ENCODE peak calls at places on chromosomes 7 and 10, in nine cellular contexts. C is pancreas, U is mammary epithelial cell, B is left ventricle myocardium inferior, S is uterus, K is transverse colon, J is IMR-90, A is heart right ventricle, F is OCI-LY7. N is an unnamed sample.

GRCh38 chr7:51224811-51225581 is 91.6 kb downstream of the COBL start:
- DNase-seq in J (no peak), S (no peak), U (peak; percentile 48), A (no peak), B (no peak), K (peak; percentile 85), C (peak; percentile 82), F (no peak), N (no peak)

GRCh38 chr7:147485660-147486210 is 1104.8 kb upstream of the C7orf33 start:
- DNase-seq in J (no peak), A (no peak), F (no peak), K (no peak), U (no peak), B (no peak), S (no peak), C (no peak), N (no peak)

GRCh38 chr7:105691692-105692564 is 110.6 kb upstream of the EFCAB10 start:
- DNase-seq in S (peak; percentile 66), F (peak; percentile 28), C (peak; percentile 80), K (peak; percentile 62), U (peak; percentile 54), J (peak; percentile 88), B (peak; percentile 34), A (peak; percentile 50), N (peak; percentile 71)

GRCh38 chr7:149826344-149827088 is 11.7 kb upstream of the ZNF862 start:
- DNase-seq in B (no peak), S (no peak), U (no peak), A (no peak), C (peak; percentile 65), K (no peak), J (no peak), F (no peak), N (no peak)

GRCh38 chr10:13227031-13227430 is 7.1 kb downstream of the UCMA start:
- DNase-seq in U (no peak), B (no peak), F (no peak), S (no peak), J (no peak), K (no peak), C (no peak), A (no peak), N (no peak)

GRCh38 chr7:3149961-3150516 is 106.4 kb upstream of the CARD11 start:
- DNase-seq in B (no peak), J (no peak), U (peak; percentile 4), A (no peak), C (no peak), K (no peak), S (no peak), F (peak; percentile 36), N (no peak)

GRCh38 chr10:112898540-112899395 is 51.3 kb upstream of the TCF7L2 start:
- DNase-seq in K (peak; percentile 71), A (peak; percentile 6), S (no peak), J (peak; percentile 80), F (no peak), U (no peak), B (no peak), C (peak; percentile 53), N (peak; percentile 77)

GRCh38 chr7:150788474-150789269 is 11.5 kb downstream of the TMEM176B start:
- DNase-seq in F (no peak), K (peak; percentile 29), J (peak; percentile 44), C (no peak), A (peak; percentile 83), B (peak; percentile 59), U (no peak), S (peak; percentile 44), N (no peak)

GRCh38 chr10:92573091-92573797 is 649 bp downstream of the IDE start:
- DNase-seq in A (peak; percentile 5), U (peak; percentile 46), F (peak; percentile 40), K (peak; percentile 38), B (no peak), S (peak; percentile 24), C (peak; percentile 54), J (peak; percentile 36), N (peak; percentile 47)

GRCh38 chr10:99395750-99396445 is 34.5 kb downstream of the GOT1 start:
- DNase-seq in F (no peak), B (no peak), C (no peak), K (no peak), S (no peak), U (peak; percentile 82), A (no peak), J (peak; percentile 83), N (peak; percentile 89)

GRCh38 chr10:99394761-99395386 is 35.5 kb downstream of the GOT1 start:
- DNase-seq in J (no peak), F (no peak), S (no peak), C (no peak), K (no peak), U (peak; percentile 46), B (no peak), A (no peak), N (no peak)

GRCh38 chr10:99393036-99393435 is 37.4 kb downstream of the GOT1 start:
- DNase-seq in K (no peak), S (no peak), B (no peak), U (no peak), F (no peak), J (peak; percentile 11), A (no peak), C (no peak), N (no peak)

GRCh38 chr10:99394256-99394655 is 36.2 kb downstream of the GOT1 start:
- DNase-seq in S (no peak), A (no peak), C (no peak), B (no peak), U (peak; percentile 75), K (no peak), J (no peak), F (no peak), N (no peak)

GRCh38 chr10:99393683-99394082 is 36.7 kb downstream of the GOT1 start:
- DNase-seq in B (no peak), K (no peak), A (no peak), U (no peak), J (no peak), S (no peak), F (no peak), C (no peak), N (no peak)
- H3K4me1 ChIP-seq in B (peaks cover 65% of the 10 kb centered on the region), K (no peaks in the 10 kb centered on the region), A (peaks cover 15% of the 10 kb centered on the region), U (peaks cover 56% of the 10 kb centered on the region), J (peaks cover 12% of the 10 kb centered on the region), S (no peaks in the 10 kb centered on the region), F (no peaks in the 10 kb centered on the region), C (no peaks in the 10 kb centered on the region), N (peaks cover 8% of the 10 kb centered on the region)

DNA sequence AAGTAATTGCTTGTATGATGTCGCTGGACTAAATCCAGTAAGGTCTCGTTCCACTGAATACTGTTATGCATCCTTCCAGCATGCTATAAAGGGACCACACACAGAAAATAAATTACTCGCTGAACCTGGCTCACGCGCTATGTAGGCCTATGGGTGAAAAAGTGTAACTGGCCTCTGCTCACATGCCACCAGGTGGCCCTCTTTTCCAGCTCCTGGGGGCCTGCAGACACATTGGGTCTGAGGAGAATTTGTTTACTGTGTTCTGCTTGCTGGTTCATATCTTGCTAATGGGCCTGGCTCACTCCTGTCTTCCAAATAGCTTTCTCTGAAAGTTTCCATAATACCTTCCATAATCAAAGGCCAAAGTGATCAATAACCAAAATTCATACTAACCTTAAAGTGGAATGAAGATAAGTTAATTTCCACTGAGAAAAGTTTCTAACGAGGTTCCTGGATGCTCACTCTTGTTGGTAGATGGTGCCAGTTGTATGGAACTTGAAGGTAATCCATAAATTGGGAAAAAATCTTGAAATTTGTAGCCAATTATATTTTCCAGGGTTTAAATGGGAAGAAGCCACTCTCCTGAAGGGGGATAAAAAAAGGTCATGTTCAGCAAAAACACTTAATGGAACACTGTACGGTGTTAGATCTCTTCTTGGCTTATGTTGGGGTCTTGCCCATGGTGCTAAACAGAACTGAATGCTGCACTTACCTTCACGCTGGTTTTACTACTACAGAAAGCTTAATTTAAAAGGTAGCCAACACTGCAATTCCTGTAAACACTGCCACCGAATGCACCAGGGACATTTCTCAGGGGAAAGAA is 27.0 kb upstream of the ZPBP start:
- DNase-seq in K (no peak), A (no peak), C (no peak), B (no peak), F (peak; percentile 80), U (no peak), J (no peak), S (no peak), N (no peak)
- TF ChIP-seq CTCF in K (no peak), A (no peak), C (no peak), B (no peak), F (peak; percentile 97), U (no peak), J (no peak), S (no peak), N (no peak)

DNA sequence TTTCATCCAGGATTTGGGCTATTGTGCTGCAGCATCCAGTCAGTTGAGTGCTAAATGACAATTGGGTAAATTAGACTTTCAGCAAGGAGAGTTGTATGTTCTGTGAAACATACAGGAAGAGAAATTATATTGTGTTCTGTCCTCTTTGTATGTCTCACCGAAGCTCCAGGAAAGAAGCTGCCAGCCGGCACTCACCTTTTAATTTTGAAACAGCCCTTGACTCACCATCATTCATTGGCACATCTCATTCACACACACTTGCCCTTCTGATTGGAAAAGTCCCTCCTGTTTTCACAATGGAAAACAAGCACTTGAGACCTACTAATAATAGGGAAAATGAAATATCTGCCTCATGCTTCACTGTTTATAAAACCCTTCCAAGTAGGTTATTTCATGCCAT is 495.6 kb downstream of the RPS24 start:
- DNase-seq in A (no peak), J (no peak), S (no peak), U (no peak), F (no peak), B (no peak), K (no peak), C (no peak), N (no peak)
- H3K4me3 ChIP-seq in A (no peak overlapping the region), J (no peak overlapping the region), S (no peak overlapping the region), U (no peak overlapping the region), F (no peak overlapping the region), B (no peak overlapping the region), K (no peak overlapping the region), C (no peak overlapping the region), N (no peak overlapping the region)

GRCh38 chr10:80458263-80458625 is 4.1 kb downstream of the TSPAN14 start:
- DNase-seq in S (no peak), C (no peak), J (no peak), A (no peak), F (no peak), U (no peak), B (no peak), K (no peak), N (no peak)
- H3K4me1 ChIP-seq in S (peaks cover 14% of the 10 kb centered on the region), C (peaks cover 47% of the 10 kb centered on the region), J (peaks cover 39% of the 10 kb centered on the region), A (peaks cover 72% of the 10 kb centered on the region), F (peaks cover 81% of the 10 kb centered on the region), U (peaks cover 76% of the 10 kb centered on the region), B (peaks cover 96% of the 10 kb centered on the region), K (peaks cover 59% of the 10 kb centered on the region), N (peaks cover 30% of the 10 kb centered on the region)